ENCODE peak calls at places on chromosomes 7 and 10, in five cellular contexts. One of them, this sample, is unnamed.

GRCh38 chr10:61135276-61135721 is 191.3 kb upstream of the RHOBTB1 start:
- DNase-seq in MM.1S: no peak
- DNase-seq in GM13976: no peak
- DNase-seq in MCF 10A: no peak
- DNase-seq in dorsolateral prefrontal cortex: no peak
- DNase-seq in this sample: no peak

GRCh38 chr7:151379534-151380198 is 30.2 kb downstream of the WDR86 start:
- DNase-seq in MM.1S: no peak
- DNase-seq in GM13976: no peak
- DNase-seq in MCF 10A: no peak
- DNase-seq in dorsolateral prefrontal cortex: peak
- DNase-seq in this sample: no peak

GRCh38 chr7:140397784-140398750 is at the start of gene SLC37A3:
- DNase-seq in MM.1S: peak
- DNase-seq in GM13976: peak
- DNase-seq in MCF 10A: peak
- DNase-seq in dorsolateral prefrontal cortex: peak
- DNase-seq in this sample: peak

GRCh38 chr10:72257051-72257892 is 16.5 kb upstream of the DDIT4 start:
- DNase-seq in MM.1S: peak
- DNase-seq in GM13976: peak
- DNase-seq in MCF 10A: peak
- DNase-seq in dorsolateral prefrontal cortex: no peak
- DNase-seq in this sample: no peak

GRCh38 chr7:23337374-23337773 is 38.2 kb downstream of the MALSU1 start:
- DNase-seq in MM.1S: no peak
- DNase-seq in GM13976: no peak
- DNase-seq in MCF 10A: no peak
- DNase-seq in dorsolateral prefrontal cortex: no peak
- DNase-seq in this sample: no peak

GRCh38 chr10:113086282-113086681 is 136.2 kb downstream of the TCF7L2 start:
- DNase-seq in MM.1S: no peak
- DNase-seq in GM13976: no peak
- DNase-seq in MCF 10A: no peak
- DNase-seq in dorsolateral prefrontal cortex: no peak
- DNase-seq in this sample: no peak

GRCh38 chr7:74174606-74175082 is 488 bp downstream of the EIF4H start:
- DNase-seq in MM.1S: peak
- DNase-seq in GM13976: no peak
- DNase-seq in MCF 10A: peak
- DNase-seq in dorsolateral prefrontal cortex: no peak
- DNase-seq in this sample: peak

GRCh38 chr10:60441515-60441914 is 51.8 kb upstream of the ANK3 start:
- DNase-seq in MM.1S: peak
- DNase-seq in GM13976: no peak
- DNase-seq in MCF 10A: no peak
- DNase-seq in dorsolateral prefrontal cortex: no peak
- DNase-seq in this sample: no peak

GRCh38 chr7:141402277-141402996 is 148.8 kb upstream of the AGK start:
- DNase-seq in MM.1S: no peak
- DNase-seq in GM13976: no peak
- DNase-seq in MCF 10A: no peak
- DNase-seq in dorsolateral prefrontal cortex: peak
- DNase-seq in this sample: no peak

GRCh38 chr7:158228986-158229385 is 358.6 kb downstream of the PTPRN2 start:
- DNase-seq in MM.1S: peak
- DNase-seq in GM13976: no peak
- DNase-seq in MCF 10A: peak
- DNase-seq in dorsolateral prefrontal cortex: no peak
- DNase-seq in this sample: no peak

GRCh38 chr7:132328760-132329159 is 247.5 kb downstream of the PLXNA4 start:
- DNase-seq in MM.1S: no peak
- DNase-seq in GM13976: no peak
- DNase-seq in MCF 10A: no peak
- DNase-seq in dorsolateral prefrontal cortex: no peak
- DNase-seq in this sample: no peak

GRCh38 chr10:129935861-129936140 is 28.3 kb downstream of the EBF3 start:
- DNase-seq in MM.1S: no peak
- DNase-seq in GM13976: no peak
- DNase-seq in MCF 10A: no peak
- DNase-seq in dorsolateral prefrontal cortex: no peak
- DNase-seq in this sample: no peak

GRCh38 chr10:13743101-13743693 is 156.4 kb downstream of the PRPF18 start:
- DNase-seq in MM.1S: peak
- DNase-seq in GM13976: peak
- DNase-seq in MCF 10A: no peak
- DNase-seq in dorsolateral prefrontal cortex: no peak
- DNase-seq in this sample: no peak

GRCh38 chr7:94540428-94540827 is 30.8 kb downstream of the CASD1 start:
- DNase-seq in MM.1S: no peak
- DNase-seq in GM13976: no peak
- DNase-seq in MCF 10A: no peak
- DNase-seq in dorsolateral prefrontal cortex: no peak
- DNase-seq in this sample: no peak

GRCh38 chr10:120819366-120819765 is 31.8 kb upstream of the WDR11 start:
- DNase-seq in MM.1S: no peak
- DNase-seq in GM13976: no peak
- DNase-seq in MCF 10A: no peak
- DNase-seq in dorsolateral prefrontal cortex: no peak
- DNase-seq in this sample: no peak

GRCh38 chr10:78354101-78354500 is 320.4 kb downstream of the RPS24 start:
- DNase-seq in MM.1S: no peak
- DNase-seq in GM13976: no peak
- DNase-seq in MCF 10A: no peak
- DNase-seq in dorsolateral prefrontal cortex: peak
- DNase-seq in this sample: no peak

GRCh38 chr10:124087672-124088634 is 5.4 kb downstream of the CHST15 start:
- DNase-seq in MM.1S: peak
- DNase-seq in GM13976: no peak
- DNase-seq in MCF 10A: peak
- DNase-seq in dorsolateral prefrontal cortex: peak
- DNase-seq in this sample: no peak

GRCh38 chr10:92729886-92730285 is 40.1 kb downstream of the HHEX start:
- DNase-seq in MM.1S: peak
- DNase-seq in GM13976: peak
- DNase-seq in MCF 10A: no peak
- DNase-seq in dorsolateral prefrontal cortex: no peak
- DNase-seq in this sample: no peak

GRCh38 chr7:105602325-105603305 is 21.3 kb upstream of the EFCAB10 start:
- DNase-seq in MM.1S: no peak
- DNase-seq in GM13976: no peak
- DNase-seq in MCF 10A: no peak
- DNase-seq in dorsolateral prefrontal cortex: no peak
- DNase-seq in this sample: no peak

GRCh38 chr10:122730238-122730637 is 30.6 kb upstream of the C10orf120 start:
- DNase-seq in MM.1S: no peak
- DNase-seq in GM13976: no peak
- DNase-seq in MCF 10A: no peak
- DNase-seq in dorsolateral prefrontal cortex: no peak
- DNase-seq in this sample: no peak

GRCh38 chr7:129665013-129665401 is 53.5 kb downstream of the NRF1 start:
- DNase-seq in MM.1S: no peak
- DNase-seq in GM13976: no peak
- DNase-seq in MCF 10A: peak
- DNase-seq in dorsolateral prefrontal cortex: no peak
- DNase-seq in this sample: no peak

GRCh38 chr10:104054430-104054829 is 31.2 kb downstream of the COL17A1 start:
- DNase-seq in MM.1S: no peak
- DNase-seq in GM13976: no peak
- DNase-seq in MCF 10A: peak
- DNase-seq in dorsolateral prefrontal cortex: no peak
- DNase-seq in this sample: no peak

GRCh38 chr7:142803901-142804300 is 33.1 kb downstream of the PRSS2 start:
- DNase-seq in MM.1S: no peak
- DNase-seq in GM13976: no peak
- DNase-seq in MCF 10A: no peak
- DNase-seq in dorsolateral prefrontal cortex: no peak
- DNase-seq in this sample: no peak

GRCh38 chr7:100602889-100603696 is 930 bp downstream of the PCOLCE start:
- DNase-seq in MM.1S: no peak
- DNase-seq in GM13976: no peak
- DNase-seq in MCF 10A: no peak
- DNase-seq in dorsolateral prefrontal cortex: no peak
- DNase-seq in this sample: no peak

GRCh38 chr7:157434701-157435100 is 97.9 kb downstream of the DNAJB6 start:
- DNase-seq in MM.1S: no peak
- DNase-seq in GM13976: no peak
- DNase-seq in MCF 10A: no peak
- DNase-seq in dorsolateral prefrontal cortex: no peak
- DNase-seq in this sample: no peak

GRCh38 chr10:74917481-74918077 is 91.2 kb downstream of the KAT6B start:
- DNase-seq in MM.1S: no peak
- DNase-seq in GM13976: no peak
- DNase-seq in MCF 10A: peak
- DNase-seq in dorsolateral prefrontal cortex: no peak
- DNase-seq in this sample: no peak

GRCh38 chr10:79376078-79376628 is 28.9 kb downstream of the PPIF start:
- DNase-seq in MM.1S: no peak
- DNase-seq in GM13976: no peak
- DNase-seq in MCF 10A: no peak
- DNase-seq in dorsolateral prefrontal cortex: no peak
- DNase-seq in this sample: no peak

GRCh38 chr7:156929789-156930539 is 19.5 kb upstream of the NOM1 start:
- DNase-seq in MM.1S: no peak
- DNase-seq in GM13976: no peak
- DNase-seq in MCF 10A: no peak
- DNase-seq in dorsolateral prefrontal cortex: no peak
- DNase-seq in this sample: no peak

GRCh38 chr10:96918214-96919002 is 86.3 kb downstream of the LCOR start:
- DNase-seq in MM.1S: no peak
- DNase-seq in GM13976: peak
- DNase-seq in MCF 10A: no peak
- DNase-seq in dorsolateral prefrontal cortex: no peak
- DNase-seq in this sample: no peak

GRCh38 chr10:125820705-125821104 is 2.4 kb downstream of the UROS start:
- DNase-seq in MM.1S: peak
- DNase-seq in GM13976: peak
- DNase-seq in MCF 10A: no peak
- DNase-seq in dorsolateral prefrontal cortex: no peak
- DNase-seq in this sample: no peak

GRCh38 chr10:27715505-27715904 is 30.1 kb downstream of the MKX start:
- DNase-seq in MM.1S: no peak
- DNase-seq in GM13976: no peak
- DNase-seq in MCF 10A: no peak
- DNase-seq in dorsolateral prefrontal cortex: no peak
- DNase-seq in this sample: no peak

GRCh38 chr7:24975647-24976260 is 4.2 kb downstream of the OSBPL3 start:
- DNase-seq in MM.1S: no peak
- DNase-seq in GM13976: no peak
- DNase-seq in MCF 10A: no peak
- DNase-seq in dorsolateral prefrontal cortex: no peak
- DNase-seq in this sample: no peak

GRCh38 chr10:62266611-62267010 is 2.0 kb downstream of the RTKN2 start:
- DNase-seq in MM.1S: no peak
- DNase-seq in GM13976: no peak
- DNase-seq in MCF 10A: no peak
- DNase-seq in dorsolateral prefrontal cortex: no peak
- DNase-seq in this sample: no peak

GRCh38 chr10:83522881-83523386 is 616.4 kb upstream of the GHITM start:
- DNase-seq in MM.1S: no peak
- DNase-seq in GM13976: no peak
- DNase-seq in MCF 10A: no peak
- DNase-seq in dorsolateral prefrontal cortex: no peak
- DNase-seq in this sample: no peak

GRCh38 chr7:44101966-44102845 is 1.9 kb upstream of the AEBP1 start:
- DNase-seq in MM.1S: no peak
- DNase-seq in GM13976: no peak
- DNase-seq in MCF 10A: peak
- DNase-seq in dorsolateral prefrontal cortex: no peak
- DNase-seq in this sample: no peak

GRCh38 chr10:70761031-70761601 is 24.1 kb downstream of the TBATA start:
- DNase-seq in MM.1S: no peak
- DNase-seq in GM13976: no peak
- DNase-seq in MCF 10A: peak
- DNase-seq in dorsolateral prefrontal cortex: no peak
- DNase-seq in this sample: no peak
- TF ChIP-seq CTCF in MM.1S: no peak
- TF ChIP-seq CTCF in GM13976: no peak
- TF ChIP-seq CTCF in MCF 10A: no peak
- TF ChIP-seq CTCF in dorsolateral prefrontal cortex: peak
- TF ChIP-seq CTCF in this sample: no peak

GRCh38 chr7:39465055-39465929 is 100.9 kb upstream of the YAE1 start:
- DNase-seq in MM.1S: peak
- DNase-seq in GM13976: peak
- DNase-seq in MCF 10A: peak
- DNase-seq in dorsolateral prefrontal cortex: no peak
- DNase-seq in this sample: no peak
- TF ChIP-seq CTCF in MM.1S: peak
- TF ChIP-seq CTCF in GM13976: peak
- TF ChIP-seq CTCF in MCF 10A: peak
- TF ChIP-seq CTCF in dorsolateral prefrontal cortex: peak
- TF ChIP-seq CTCF in this sample: peak

GRCh38 chr10:69007260-69007659 is 18.7 kb downstream of the KIFBP start:
- DNase-seq in MM.1S: no peak
- DNase-seq in GM13976: no peak
- DNase-seq in MCF 10A: no peak
- DNase-seq in dorsolateral prefrontal cortex: no peak
- DNase-seq in this sample: no peak
- TF ChIP-seq CTCF in MM.1S: no peak
- TF ChIP-seq CTCF in GM13976: no peak
- TF ChIP-seq CTCF in MCF 10A: no peak
- TF ChIP-seq CTCF in dorsolateral prefrontal cortex: no peak
- TF ChIP-seq CTCF in this sample: no peak

GRCh38 chr7:53473371-53473770 is 437.9 kb downstream of the POM121L12 start:
- DNase-seq in MM.1S: no peak
- DNase-seq in GM13976: no peak
- DNase-seq in MCF 10A: no peak
- DNase-seq in dorsolateral prefrontal cortex: no peak
- DNase-seq in this sample: no peak
- TF ChIP-seq CTCF in MM.1S: no peak
- TF ChIP-seq CTCF in GM13976: no peak
- TF ChIP-seq CTCF in MCF 10A: no peak
- TF ChIP-seq CTCF in dorsolateral prefrontal cortex: no peak
- TF ChIP-seq CTCF in this sample: no peak

GRCh38 chr7:42093361-42093905 is 143.6 kb downstream of the GLI3 start:
- DNase-seq in MM.1S: no peak
- DNase-seq in GM13976: no peak
- DNase-seq in MCF 10A: no peak
- DNase-seq in dorsolateral prefrontal cortex: no peak
- DNase-seq in this sample: no peak
- TF ChIP-seq CTCF in MM.1S: no peak
- TF ChIP-seq CTCF in GM13976: no peak
- TF ChIP-seq CTCF in MCF 10A: no peak
- TF ChIP-seq CTCF in dorsolateral prefrontal cortex: no peak
- TF ChIP-seq CTCF in this sample: no peak

GRCh38 chr10:110980807-110981206 is 61.4 kb downstream of the SHOC2 start:
- DNase-seq in MM.1S: no peak
- DNase-seq in GM13976: no peak
- DNase-seq in MCF 10A: no peak
- DNase-seq in dorsolateral prefrontal cortex: no peak
- DNase-seq in this sample: no peak
- TF ChIP-seq CTCF in MM.1S: no peak
- TF ChIP-seq CTCF in GM13976: no peak
- TF ChIP-seq CTCF in MCF 10A: no peak
- TF ChIP-seq CTCF in dorsolateral prefrontal cortex: no peak
- TF ChIP-seq CTCF in this sample: no peak

This sample was measured in omental fat pad.